ENCODE peak calls at places on chromosomes 7 and 10, in six cellular contexts. One of them, this sample, is unnamed.
A peak's percentile ranks its signal among the peaks of the same experiment; 100 is the strongest.

GRCh38 chr10:51425431-51425830 is 274.0 kb downstream of the CSTF2T start:
- DNase-seq in Caki2: no peak
- DNase-seq in NCI-H2081: no peak
- DNase-seq in T-helper 2 cell: no peak
- DNase-seq in dermis blood vessel endothelial cell: peak; percentile 25
- DNase-seq in activated T-cell treated with anti-CD3 and anti-CD28 coated beads for 4 hours: no peak
- DNase-seq in this sample: no peak

GRCh38 chr10:14584643-14585042 is 190.1 kb downstream of the FAM107B start:
- DNase-seq in NCI-H2081: no peak
- DNase-seq in activated T-cell treated with anti-CD3 and anti-CD28 coated beads for 4 hours: no peak
- DNase-seq in Caki2: no peak
- DNase-seq in dermis blood vessel endothelial cell: no peak
- DNase-seq in T-helper 2 cell: no peak
- DNase-seq in this sample: no peak

GRCh38 chr10:88471909-88472308 is 111.2 kb downstream of the RNLS start:
- DNase-seq in dermis blood vessel endothelial cell: no peak
- DNase-seq in activated T-cell treated with anti-CD3 and anti-CD28 coated beads for 4 hours: no peak
- DNase-seq in T-helper 2 cell: no peak
- DNase-seq in Caki2: no peak
- DNase-seq in NCI-H2081: no peak
- DNase-seq in this sample: no peak

GRCh38 chr7:107404740-107405537 is 64.9 kb upstream of the GPR22 start:
- DNase-seq in Caki2: no peak
- DNase-seq in NCI-H2081: no peak
- DNase-seq in activated T-cell treated with anti-CD3 and anti-CD28 coated beads for 4 hours: no peak
- DNase-seq in dermis blood vessel endothelial cell: no peak
- DNase-seq in T-helper 2 cell: no peak
- DNase-seq in this sample: no peak

GRCh38 chr7:137476937-137477336 is 133.4 kb upstream of the PTN start:
- DNase-seq in Caki2: no peak
- DNase-seq in dermis blood vessel endothelial cell: no peak
- DNase-seq in NCI-H2081: no peak
- DNase-seq in T-helper 2 cell: no peak
- DNase-seq in activated T-cell treated with anti-CD3 and anti-CD28 coated beads for 4 hours: no peak
- DNase-seq in this sample: no peak

GRCh38 chr7:44051611-44052220 is 7.2 kb downstream of the DBNL start:
- DNase-seq in activated T-cell treated with anti-CD3 and anti-CD28 coated beads for 4 hours: no peak
- DNase-seq in NCI-H2081: no peak
- DNase-seq in Caki2: no peak
- DNase-seq in T-helper 2 cell: no peak
- DNase-seq in dermis blood vessel endothelial cell: no peak
- DNase-seq in this sample: no peak

GRCh38 chr10:110310741-110311140 is 6.0 kb upstream of the SMNDC1 start:
- DNase-seq in activated T-cell treated with anti-CD3 and anti-CD28 coated beads for 4 hours: no peak
- DNase-seq in dermis blood vessel endothelial cell: peak; percentile 91
- DNase-seq in NCI-H2081: no peak
- DNase-seq in T-helper 2 cell: no peak
- DNase-seq in Caki2: no peak
- DNase-seq in this sample: no peak

GRCh38 chr7:151085691-151086620 is at the start of gene AGAP3:
- DNase-seq in Caki2: peak; percentile 87
- DNase-seq in activated T-cell treated with anti-CD3 and anti-CD28 coated beads for 4 hours: peak; percentile 59
- DNase-seq in NCI-H2081: peak; percentile 90
- DNase-seq in dermis blood vessel endothelial cell: peak; percentile 87
- DNase-seq in T-helper 2 cell: peak; percentile 43
- DNase-seq in this sample: peak; percentile 67

GRCh38 chr10:44361080-44361479 is 23.8 kb downstream of the CXCL12 start:
- DNase-seq in activated T-cell treated with anti-CD3 and anti-CD28 coated beads for 4 hours: no peak
- DNase-seq in NCI-H2081: no peak
- DNase-seq in T-helper 2 cell: no peak
- DNase-seq in Caki2: no peak
- DNase-seq in dermis blood vessel endothelial cell: no peak
- DNase-seq in this sample: no peak

GRCh38 chr10:86823565-86823964 is 67.1 kb downstream of the BMPR1A start:
- DNase-seq in dermis blood vessel endothelial cell: no peak
- DNase-seq in activated T-cell treated with anti-CD3 and anti-CD28 coated beads for 4 hours: no peak
- DNase-seq in Caki2: no peak
- DNase-seq in NCI-H2081: no peak
- DNase-seq in T-helper 2 cell: no peak
- DNase-seq in this sample: no peak

GRCh38 chr10:86969421-86970041 is 1.2 kb downstream of the ADIRF start:
- DNase-seq in NCI-H2081: no peak
- DNase-seq in Caki2: no peak
- DNase-seq in activated T-cell treated with anti-CD3 and anti-CD28 coated beads for 4 hours: no peak
- DNase-seq in T-helper 2 cell: no peak
- DNase-seq in dermis blood vessel endothelial cell: peak; percentile 62
- DNase-seq in this sample: no peak

GRCh38 chr7:14233026-14233897 is 243.8 kb upstream of the ETV1 start:
- DNase-seq in NCI-H2081: no peak
- DNase-seq in dermis blood vessel endothelial cell: no peak
- DNase-seq in T-helper 2 cell: no peak
- DNase-seq in activated T-cell treated with anti-CD3 and anti-CD28 coated beads for 4 hours: no peak
- DNase-seq in Caki2: peak; percentile 10
- DNase-seq in this sample: no peak

GRCh38 chr10:21208666-21209316 is 311.7 kb upstream of the NEBL start:
- DNase-seq in T-helper 2 cell: no peak
- DNase-seq in NCI-H2081: no peak
- DNase-seq in Caki2: peak; percentile 18
- DNase-seq in activated T-cell treated with anti-CD3 and anti-CD28 coated beads for 4 hours: no peak
- DNase-seq in dermis blood vessel endothelial cell: no peak
- DNase-seq in this sample: no peak

GRCh38 chr10:91799580-91799975 is 1.4 kb downstream of the TNKS2 start:
- DNase-seq in NCI-H2081: no peak
- DNase-seq in Caki2: no peak
- DNase-seq in T-helper 2 cell: no peak
- DNase-seq in activated T-cell treated with anti-CD3 and anti-CD28 coated beads for 4 hours: no peak
- DNase-seq in dermis blood vessel endothelial cell: peak; percentile 28
- DNase-seq in this sample: no peak

GRCh38 chr10:97991875-97992274 is 38.5 kb downstream of the CRTAC1 start:
- DNase-seq in T-helper 2 cell: no peak
- DNase-seq in activated T-cell treated with anti-CD3 and anti-CD28 coated beads for 4 hours: no peak
- DNase-seq in NCI-H2081: no peak
- DNase-seq in dermis blood vessel endothelial cell: peak; percentile 35
- DNase-seq in Caki2: peak; percentile 19
- DNase-seq in this sample: no peak

GRCh38 chr7:104894998-104895850 is 118.8 kb upstream of the KMT2E start:
- DNase-seq in activated T-cell treated with anti-CD3 and anti-CD28 coated beads for 4 hours: no peak
- DNase-seq in T-helper 2 cell: no peak
- DNase-seq in dermis blood vessel endothelial cell: no peak
- DNase-seq in Caki2: no peak
- DNase-seq in NCI-H2081: no peak
- DNase-seq in this sample: no peak